ENCODE peak calls at places on chromosomes 4 and X, in ten cellular contexts. One of them, this sample, is unnamed.

GRCh38 chr4:26330946-26331345 is 10.1 kb downstream of the RBPJ start:
- DNase-seq in neural progenitor cell: peak
- DNase-seq in SK-N-SH: no peak
- DNase-seq in lower lobe of right lung: no peak
- DNase-seq in hepatocyte: peak
- DNase-seq in colonic mucosa: no peak
- DNase-seq in hypothalamus: no peak
- DNase-seq in kidney: no peak
- DNase-seq in dorsolateral prefrontal cortex: no peak
- DNase-seq in stromal cell of bone marrow: no peak
- DNase-seq in this sample: no peak

GRCh38 chrX:154327026-154327820 is 31.6 kb downstream of the TKTL1 start:
- DNase-seq in dorsolateral prefrontal cortex: no peak
- DNase-seq in SK-N-SH: no peak
- DNase-seq in kidney: no peak
- DNase-seq in lower lobe of right lung: no peak
- DNase-seq in stromal cell of bone marrow: no peak
- DNase-seq in neural progenitor cell: no peak
- DNase-seq in hepatocyte: no peak
- DNase-seq in hypothalamus: no peak
- DNase-seq in colonic mucosa: no peak
- DNase-seq in this sample: no peak

GRCh38 chr4:103095080-103095479 is 4.6 kb downstream of the BDH2 start:
- DNase-seq in kidney: no peak
- DNase-seq in hepatocyte: no peak
- DNase-seq in neural progenitor cell: no peak
- DNase-seq in colonic mucosa: no peak
- DNase-seq in stromal cell of bone marrow: no peak
- DNase-seq in dorsolateral prefrontal cortex: no peak
- DNase-seq in hypothalamus: no peak
- DNase-seq in lower lobe of right lung: no peak
- DNase-seq in SK-N-SH: no peak
- DNase-seq in this sample: no peak

GRCh38 chr4:74968456-74969164 is 35.7 kb downstream of the PARM1 start:
- DNase-seq in neural progenitor cell: no peak
- DNase-seq in colonic mucosa: no peak
- DNase-seq in SK-N-SH: no peak
- DNase-seq in kidney: no peak
- DNase-seq in dorsolateral prefrontal cortex: no peak
- DNase-seq in hypothalamus: no peak
- DNase-seq in hepatocyte: no peak
- DNase-seq in lower lobe of right lung: no peak
- DNase-seq in stromal cell of bone marrow: no peak
- DNase-seq in this sample: no peak

GRCh38 chrX:355329-356050 is 31.2 kb downstream of the PPP2R3B start:
- DNase-seq in kidney: peak
- DNase-seq in colonic mucosa: no peak
- DNase-seq in SK-N-SH: no peak
- DNase-seq in neural progenitor cell: no peak
- DNase-seq in dorsolateral prefrontal cortex: no peak
- DNase-seq in stromal cell of bone marrow: no peak
- DNase-seq in lower lobe of right lung: no peak
- DNase-seq in hepatocyte: no peak
- DNase-seq in hypothalamus: no peak
- DNase-seq in this sample: no peak

GRCh38 chr4:85132117-85132516 is 165.6 kb upstream of the WDFY3 start:
- DNase-seq in stromal cell of bone marrow: no peak
- DNase-seq in kidney: no peak
- DNase-seq in hepatocyte: no peak
- DNase-seq in dorsolateral prefrontal cortex: no peak
- DNase-seq in lower lobe of right lung: no peak
- DNase-seq in hypothalamus: no peak
- DNase-seq in colonic mucosa: no peak
- DNase-seq in SK-N-SH: no peak
- DNase-seq in neural progenitor cell: no peak
- DNase-seq in this sample: no peak

GRCh38 chr4:86453044-86453501 is 93.2 kb upstream of the MAPK10 start:
- DNase-seq in hypothalamus: peak
- DNase-seq in kidney: peak
- DNase-seq in colonic mucosa: peak
- DNase-seq in SK-N-SH: no peak
- DNase-seq in lower lobe of right lung: no peak
- DNase-seq in neural progenitor cell: no peak
- DNase-seq in stromal cell of bone marrow: peak
- DNase-seq in dorsolateral prefrontal cortex: no peak
- DNase-seq in hepatocyte: peak
- DNase-seq in this sample: no peak

GRCh38 chrX:38327775-38328081 is 419 bp upstream of the RPGR start:
- DNase-seq in kidney: no peak
- DNase-seq in dorsolateral prefrontal cortex: no peak
- DNase-seq in stromal cell of bone marrow: no peak
- DNase-seq in hypothalamus: no peak
- DNase-seq in neural progenitor cell: no peak
- DNase-seq in hepatocyte: no peak
- DNase-seq in lower lobe of right lung: no peak
- DNase-seq in colonic mucosa: no peak
- DNase-seq in SK-N-SH: no peak
- DNase-seq in this sample: no peak

GRCh38 chr4:91427171-91427570 is 876.6 kb upstream of the GRID2 start:
- DNase-seq in SK-N-SH: no peak
- DNase-seq in kidney: no peak
- DNase-seq in hypothalamus: no peak
- DNase-seq in dorsolateral prefrontal cortex: no peak
- DNase-seq in colonic mucosa: no peak
- DNase-seq in stromal cell of bone marrow: no peak
- DNase-seq in hepatocyte: no peak
- DNase-seq in lower lobe of right lung: no peak
- DNase-seq in neural progenitor cell: no peak
- DNase-seq in this sample: no peak

GRCh38 chrX:47446431-47446830 is 36.6 kb downstream of the ZNF41 start:
- DNase-seq in kidney: no peak
- DNase-seq in lower lobe of right lung: no peak
- DNase-seq in hepatocyte: no peak
- DNase-seq in neural progenitor cell: no peak
- DNase-seq in hypothalamus: no peak
- DNase-seq in dorsolateral prefrontal cortex: no peak
- DNase-seq in stromal cell of bone marrow: no peak
- DNase-seq in SK-N-SH: no peak
- DNase-seq in colonic mucosa: no peak
- DNase-seq in this sample: no peak

This sample was measured in GM04504.